ENCODE peak calls at places on chromosomes 11 and 22, in eight cellular contexts. One of them, this sample, is unnamed.

GRCh38 chr11:93571612-93572011 is 28.4 kb upstream of the SMCO4 start:
- DNase-seq in cardiac fibroblast: no peak
- DNase-seq in OCI-LY7: no peak
- DNase-seq in AG04450: no peak
- DNase-seq in cardiac muscle cell: no peak
- DNase-seq in H9: no peak
- DNase-seq in IMR-90: no peak
- DNase-seq in sigmoid colon: no peak
- DNase-seq in this sample: no peak

GRCh38 chr11:60235318-60235717 is 7.6 kb downstream of the MS4A4E start:
- DNase-seq in cardiac muscle cell: no peak
- DNase-seq in cardiac fibroblast: no peak
- DNase-seq in OCI-LY7: no peak
- DNase-seq in sigmoid colon: no peak
- DNase-seq in AG04450: no peak
- DNase-seq in IMR-90: no peak
- DNase-seq in H9: no peak
- DNase-seq in this sample: no peak

GRCh38 chr11:132408877-132409276 is 1038.5 kb downstream of the NTM start:
- DNase-seq in AG04450: no peak
- DNase-seq in cardiac fibroblast: no peak
- DNase-seq in H9: no peak
- DNase-seq in IMR-90: no peak
- DNase-seq in sigmoid colon: no peak
- DNase-seq in cardiac muscle cell: no peak
- DNase-seq in OCI-LY7: no peak
- DNase-seq in this sample: no peak

GRCh38 chr22:36756746-36757607 is 18.9 kb downstream of the IFT27 start:
- DNase-seq in cardiac fibroblast: no peak
- DNase-seq in cardiac muscle cell: no peak
- DNase-seq in sigmoid colon: peak
- DNase-seq in IMR-90: no peak
- DNase-seq in H9: peak
- DNase-seq in AG04450: no peak
- DNase-seq in OCI-LY7: no peak
- DNase-seq in this sample: no peak

GRCh38 chr22:48346911-48347310 is 1480.8 kb downstream of the BRD1 start:
- DNase-seq in cardiac muscle cell: no peak
- DNase-seq in sigmoid colon: peak
- DNase-seq in cardiac fibroblast: no peak
- DNase-seq in H9: no peak
- DNase-seq in OCI-LY7: no peak
- DNase-seq in IMR-90: no peak
- DNase-seq in AG04450: no peak
- DNase-seq in this sample: no peak

GRCh38 chr22:37454857-37455686 is 27.8 kb upstream of the ELFN2 start:
- DNase-seq in cardiac muscle cell: peak
- DNase-seq in sigmoid colon: no peak
- DNase-seq in IMR-90: peak
- DNase-seq in cardiac fibroblast: peak
- DNase-seq in AG04450: no peak
- DNase-seq in OCI-LY7: no peak
- DNase-seq in H9: no peak
- DNase-seq in this sample: no peak

GRCh38 chr11:69374110-69374981 is 80.4 kb downstream of the MYEOV start:
- DNase-seq in cardiac fibroblast: no peak
- DNase-seq in H9: peak
- DNase-seq in OCI-LY7: peak
- DNase-seq in sigmoid colon: peak
- DNase-seq in IMR-90: no peak
- DNase-seq in cardiac muscle cell: no peak
- DNase-seq in AG04450: no peak
- DNase-seq in this sample: peak

GRCh38 chr22:37459211-37459610 is 27.0 kb downstream of the MFNG start:
- DNase-seq in sigmoid colon: no peak
- DNase-seq in cardiac muscle cell: no peak
- DNase-seq in AG04450: no peak
- DNase-seq in H9: no peak
- DNase-seq in IMR-90: no peak
- DNase-seq in cardiac fibroblast: peak
- DNase-seq in OCI-LY7: no peak
- DNase-seq in this sample: no peak

GRCh38 chr11:27386176-27386575 is 23.2 kb upstream of the CCDC34 start:
- DNase-seq in OCI-LY7: no peak
- DNase-seq in cardiac muscle cell: no peak
- DNase-seq in IMR-90: no peak
- DNase-seq in H9: no peak
- DNase-seq in sigmoid colon: no peak
- DNase-seq in AG04450: no peak
- DNase-seq in cardiac fibroblast: no peak
- DNase-seq in this sample: no peak

GRCh38 chr11:76729214-76729613 is 53.9 kb upstream of the TSKU start:
- DNase-seq in IMR-90: no peak
- DNase-seq in sigmoid colon: peak
- DNase-seq in OCI-LY7: no peak
- DNase-seq in AG04450: no peak
- DNase-seq in H9: no peak
- DNase-seq in cardiac muscle cell: no peak
- DNase-seq in cardiac fibroblast: no peak
- DNase-seq in this sample: no peak

GRCh38 chr11:7088921-7089320 is at the start of gene RBMXL2:
- DNase-seq in AG04450: no peak
- DNase-seq in H9: peak
- DNase-seq in sigmoid colon: no peak
- DNase-seq in cardiac fibroblast: no peak
- DNase-seq in cardiac muscle cell: no peak
- DNase-seq in OCI-LY7: no peak
- DNase-seq in IMR-90: no peak
- DNase-seq in this sample: no peak

GRCh38 chr11:18772211-18772610 is 19.4 kb downstream of the PTPN5 start:
- DNase-seq in AG04450: no peak
- DNase-seq in sigmoid colon: no peak
- DNase-seq in IMR-90: peak
- DNase-seq in OCI-LY7: no peak
- DNase-seq in cardiac fibroblast: no peak
- DNase-seq in H9: no peak
- DNase-seq in cardiac muscle cell: no peak
- DNase-seq in this sample: no peak

GRCh38 chr11:118706546-118706825 is 27.0 kb upstream of the TREH start:
- DNase-seq in sigmoid colon: no peak
- DNase-seq in AG04450: no peak
- DNase-seq in H9: no peak
- DNase-seq in cardiac fibroblast: no peak
- DNase-seq in IMR-90: no peak
- DNase-seq in OCI-LY7: no peak
- DNase-seq in cardiac muscle cell: no peak
- DNase-seq in this sample: no peak

DNA sequence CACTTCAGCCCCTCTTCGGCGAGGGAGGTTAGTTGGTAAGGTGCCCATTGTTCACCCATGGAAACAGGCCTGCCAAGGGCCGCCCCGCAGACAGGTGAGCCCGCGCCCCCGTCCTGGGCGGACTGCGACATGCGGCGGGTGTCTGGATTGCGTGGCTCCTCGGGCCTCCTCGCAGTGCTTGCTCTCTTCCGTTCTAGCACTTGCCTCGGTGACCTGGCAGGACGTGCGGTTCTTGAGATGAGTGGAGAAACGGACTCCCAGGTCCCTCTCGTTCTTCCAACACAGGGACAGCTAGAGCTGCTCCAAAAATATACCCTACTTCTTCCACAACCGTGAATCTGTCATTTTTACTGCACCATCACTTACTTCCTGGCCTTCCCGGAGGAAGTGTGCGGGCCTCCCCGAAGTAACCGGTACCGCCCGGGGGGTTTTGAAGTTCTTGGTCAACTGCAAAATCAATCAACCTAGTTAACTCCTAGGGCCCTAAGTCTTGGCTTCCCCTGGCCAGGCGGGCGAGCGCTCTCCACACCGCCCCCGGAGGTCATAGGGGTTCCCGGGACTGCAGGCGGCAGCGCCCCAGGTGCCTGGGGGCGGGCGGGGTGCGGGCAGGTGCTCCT is 745 bp upstream of the ZBTB44 start:
- DNase-seq in sigmoid colon: peak
- DNase-seq in cardiac fibroblast: no peak
- DNase-seq in H9: peak
- DNase-seq in AG04450: no peak
- DNase-seq in cardiac muscle cell: no peak
- DNase-seq in IMR-90: no peak
- DNase-seq in OCI-LY7: peak
- DNase-seq in this sample: peak
- TF ChIP-seq CTCF in sigmoid colon: no peak
- TF ChIP-seq CTCF in cardiac fibroblast: no peak
- TF ChIP-seq CTCF in H9: peak
- TF ChIP-seq CTCF in AG04450: no peak
- TF ChIP-seq CTCF in cardiac muscle cell: no peak
- TF ChIP-seq CTCF in IMR-90: no peak
- TF ChIP-seq CTCF in OCI-LY7: peak
- TF ChIP-seq CTCF in this sample: no peak

GRCh38 chr11:117144477-117145392 is 648 bp downstream of the PAFAH1B2 start:
- DNase-seq in H9: no peak
- DNase-seq in sigmoid colon: peak
- DNase-seq in cardiac muscle cell: peak
- DNase-seq in cardiac fibroblast: peak
- DNase-seq in IMR-90: peak
- DNase-seq in AG04450: peak
- DNase-seq in OCI-LY7: peak
- DNase-seq in this sample: peak
- TF ChIP-seq CTCF in H9: no peak
- TF ChIP-seq CTCF in sigmoid colon: no peak
- TF ChIP-seq CTCF in cardiac muscle cell: no peak
- TF ChIP-seq CTCF in cardiac fibroblast: no peak
- TF ChIP-seq CTCF in IMR-90: no peak
- TF ChIP-seq CTCF in AG04450: no peak
- TF ChIP-seq CTCF in OCI-LY7: no peak
- TF ChIP-seq CTCF in this sample: no peak

GRCh38 chr22:41261541-41262249 is 21.0 kb upstream of the CHADL start:
- DNase-seq in H9: no peak
- DNase-seq in sigmoid colon: no peak
- DNase-seq in IMR-90: no peak
- DNase-seq in cardiac fibroblast: no peak
- DNase-seq in OCI-LY7: no peak
- DNase-seq in cardiac muscle cell: no peak
- DNase-seq in AG04450: no peak
- DNase-seq in this sample: no peak

GRCh38 chr22:41260871-41261270 is 20.1 kb upstream of the CHADL start:
- DNase-seq in IMR-90: no peak
- DNase-seq in H9: no peak
- DNase-seq in cardiac muscle cell: no peak
- DNase-seq in OCI-LY7: no peak
- DNase-seq in AG04450: no peak
- DNase-seq in sigmoid colon: no peak
- DNase-seq in cardiac fibroblast: no peak
- DNase-seq in this sample: no peak

GRCh38 chr22:41263704-41264103 is 22.3 kb downstream of the RANGAP1 start:
- DNase-seq in OCI-LY7: no peak
- DNase-seq in cardiac muscle cell: no peak
- DNase-seq in cardiac fibroblast: no peak
- DNase-seq in AG04450: no peak
- DNase-seq in sigmoid colon: no peak
- DNase-seq in H9: no peak
- DNase-seq in IMR-90: peak
- DNase-seq in this sample: no peak

GRCh38 chr22:41264408-41264941 is 21.5 kb downstream of the RANGAP1 start:
- DNase-seq in H9: no peak
- DNase-seq in cardiac fibroblast: no peak
- DNase-seq in AG04450: no peak
- DNase-seq in OCI-LY7: no peak
- DNase-seq in sigmoid colon: no peak
- DNase-seq in IMR-90: no peak
- DNase-seq in cardiac muscle cell: no peak
- DNase-seq in this sample: no peak

DNA sequence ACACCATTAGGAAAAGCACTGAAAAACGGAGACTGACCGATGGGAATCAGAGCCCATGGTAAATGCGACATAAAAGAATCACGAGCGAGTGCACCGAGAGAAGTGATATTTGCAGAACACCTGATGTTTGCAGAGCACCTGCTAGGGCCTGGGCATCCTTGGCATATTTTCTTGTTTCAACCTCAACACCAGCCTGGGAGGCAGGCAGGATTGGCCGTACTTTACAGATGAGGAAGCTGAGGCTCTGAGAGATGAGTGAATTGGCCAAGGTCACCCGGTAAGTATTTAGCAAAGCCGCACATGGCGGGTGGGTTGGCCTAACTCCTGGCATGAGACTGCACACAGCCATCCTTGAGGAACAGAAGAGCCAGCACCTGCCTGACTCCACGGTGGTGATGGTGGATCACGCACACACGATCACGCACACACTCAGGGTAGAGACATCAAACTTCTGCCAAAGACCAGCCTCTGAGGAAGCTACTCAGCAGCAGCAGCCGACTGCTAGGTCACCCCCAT is 21.6 kb upstream of the CHADL start:
- DNase-seq in cardiac muscle cell: no peak
- DNase-seq in sigmoid colon: no peak
- DNase-seq in H9: no peak
- DNase-seq in AG04450: no peak
- DNase-seq in cardiac fibroblast: no peak
- DNase-seq in OCI-LY7: no peak
- DNase-seq in IMR-90: no peak
- DNase-seq in this sample: no peak
- TF ChIP-seq CTCF in cardiac muscle cell: no peak
- TF ChIP-seq CTCF in sigmoid colon: no peak
- TF ChIP-seq CTCF in H9: no peak
- TF ChIP-seq CTCF in AG04450: no peak
- TF ChIP-seq CTCF in cardiac fibroblast: no peak
- TF ChIP-seq CTCF in OCI-LY7: no peak
- TF ChIP-seq CTCF in IMR-90: no peak
- TF ChIP-seq CTCF in this sample: no peak

DNA sequence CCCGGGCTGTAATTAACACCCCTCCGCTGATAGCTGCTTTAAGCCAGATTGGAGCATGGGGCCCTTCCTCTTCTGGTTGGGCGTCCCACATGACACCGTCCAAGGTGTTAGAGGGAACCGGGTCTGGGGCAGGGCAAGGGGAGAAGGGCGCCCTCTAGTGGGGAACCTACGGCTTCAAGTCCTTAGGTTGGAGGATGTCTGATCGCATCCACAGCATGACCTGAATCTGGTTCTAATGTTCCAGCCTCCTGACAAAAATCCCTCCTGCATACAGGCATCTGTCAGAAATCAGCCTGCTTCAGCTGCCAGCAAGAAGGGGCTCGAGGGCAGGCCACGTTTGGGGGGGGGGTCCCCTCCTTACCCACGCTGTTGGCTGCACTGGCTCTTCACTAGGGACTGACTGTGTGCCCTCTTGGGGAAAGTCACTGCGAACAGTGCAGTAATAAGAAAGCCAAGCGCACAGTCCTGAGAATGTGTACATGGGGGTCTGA is 94.2 kb upstream of the TBCEL start:
- DNase-seq in cardiac fibroblast: peak
- DNase-seq in IMR-90: peak
- DNase-seq in H9: peak
- DNase-seq in AG04450: no peak
- DNase-seq in OCI-LY7: peak
- DNase-seq in sigmoid colon: no peak
- DNase-seq in cardiac muscle cell: peak
- DNase-seq in this sample: peak
- TF ChIP-seq CTCF in cardiac fibroblast: peak
- TF ChIP-seq CTCF in IMR-90: peak
- TF ChIP-seq CTCF in H9: peak
- TF ChIP-seq CTCF in AG04450: peak
- TF ChIP-seq CTCF in OCI-LY7: peak
- TF ChIP-seq CTCF in sigmoid colon: no peak
- TF ChIP-seq CTCF in cardiac muscle cell: peak
- TF ChIP-seq CTCF in this sample: peak

This sample was measured in endothelial cell.